ENCODE peak calls at places on chromosome 1, in four cellular contexts. One of them, this sample, is unnamed.
A peak's percentile ranks its signal among the peaks of the same experiment; 100 is the strongest.

GRCh38 chr1:167057297-167057688 is 32.9 kb downstream of the GPA33 start:
- DNase-seq in stomach: peak; percentile 52
- DNase-seq in CD8-positive, alpha-beta memory T cell: no peak
- DNase-seq in SK-N-SH: peak; percentile 50
- DNase-seq in this sample: no peak

GRCh38 chr1:79079770-79080169 is 73.2 kb upstream of the ADGRL4 start:
- DNase-seq in stomach: no peak
- DNase-seq in CD8-positive, alpha-beta memory T cell: no peak
- DNase-seq in SK-N-SH: no peak
- DNase-seq in this sample: no peak

GRCh38 chr1:53371851-53372250 is 44.0 kb upstream of the LRP8 start:
- DNase-seq in SK-N-SH: no peak
- DNase-seq in CD8-positive, alpha-beta memory T cell: no peak
- DNase-seq in stomach: no peak
- DNase-seq in this sample: peak; percentile 20

GRCh38 chr1:156896490-156897033 is 3.0 kb downstream of the PEAR1 start:
- DNase-seq in SK-N-SH: peak; percentile 46
- DNase-seq in stomach: no peak
- DNase-seq in CD8-positive, alpha-beta memory T cell: no peak
- DNase-seq in this sample: no peak

GRCh38 chr1:110032327-110032726 is 2.1 kb upstream of the STRIP1 start:
- DNase-seq in SK-N-SH: no peak
- DNase-seq in stomach: no peak
- DNase-seq in CD8-positive, alpha-beta memory T cell: no peak
- DNase-seq in this sample: no peak

GRCh38 chr1:160104520-160104885 is 6.1 kb upstream of the IGSF8 start:
- DNase-seq in CD8-positive, alpha-beta memory T cell: no peak
- DNase-seq in SK-N-SH: no peak
- DNase-seq in stomach: no peak
- DNase-seq in this sample: no peak

GRCh38 chr1:224828691-224829090 is 100.8 kb upstream of the DNAH14 start:
- DNase-seq in stomach: no peak
- DNase-seq in SK-N-SH: no peak
- DNase-seq in CD8-positive, alpha-beta memory T cell: no peak
- DNase-seq in this sample: no peak

GRCh38 chr1:205127646-205128045 is 5.9 kb upstream of the RBBP5 start:
- DNase-seq in SK-N-SH: no peak
- DNase-seq in CD8-positive, alpha-beta memory T cell: no peak
- DNase-seq in stomach: no peak
- DNase-seq in this sample: no peak

GRCh38 chr1:1510912-1511532 is 940 bp upstream of the ATAD3A start:
- DNase-seq in CD8-positive, alpha-beta memory T cell: peak; percentile 10
- DNase-seq in SK-N-SH: peak; percentile 52
- DNase-seq in stomach: no peak
- DNase-seq in this sample: no peak

GRCh38 chr1:48084826-48085225 is 87.6 kb upstream of the TRABD2B start:
- DNase-seq in stomach: no peak
- DNase-seq in SK-N-SH: no peak
- DNase-seq in CD8-positive, alpha-beta memory T cell: no peak
- DNase-seq in this sample: no peak

GRCh38 chr1:22169816-22170215 is 26.9 kb upstream of the WNT4 start:
- DNase-seq in CD8-positive, alpha-beta memory T cell: no peak
- DNase-seq in stomach: no peak
- DNase-seq in SK-N-SH: no peak
- DNase-seq in this sample: no peak

GRCh38 chr1:167463055-167463454 is 55.3 kb downstream of the CD247 start:
- DNase-seq in SK-N-SH: no peak
- DNase-seq in stomach: no peak
- DNase-seq in CD8-positive, alpha-beta memory T cell: no peak
- DNase-seq in this sample: no peak

GRCh38 chr1:115977481-115978258 is 1.4 kb downstream of the SLC22A15 start:
- DNase-seq in SK-N-SH: no peak
- DNase-seq in CD8-positive, alpha-beta memory T cell: no peak
- DNase-seq in stomach: no peak
- DNase-seq in this sample: peak; percentile 70

GRCh38 chr1:3511856-3512255 is 57.4 kb downstream of the ARHGEF16 start:
- DNase-seq in CD8-positive, alpha-beta memory T cell: no peak
- DNase-seq in stomach: no peak
- DNase-seq in SK-N-SH: no peak
- DNase-seq in this sample: no peak

GRCh38 chr1:204516180-204516879 is at the start of gene MDM4:
- DNase-seq in SK-N-SH: peak; percentile 92
- DNase-seq in stomach: peak; percentile 92
- DNase-seq in CD8-positive, alpha-beta memory T cell: peak; percentile 93
- DNase-seq in this sample: peak; percentile 95

GRCh38 chr1:44707112-44707881 is 23.7 kb downstream of the RNU5D-1 start:
- DNase-seq in stomach: no peak
- DNase-seq in CD8-positive, alpha-beta memory T cell: no peak
- DNase-seq in SK-N-SH: no peak
- DNase-seq in this sample: no peak

GRCh38 chr1:51729824-51730284 is 113.0 kb downstream of the OSBPL9 start:
- DNase-seq in CD8-positive, alpha-beta memory T cell: no peak
- DNase-seq in stomach: no peak
- DNase-seq in SK-N-SH: no peak
- DNase-seq in this sample: no peak

GRCh38 chr1:230366504-230366915 is 59.6 kb downstream of the PGBD5 start:
- DNase-seq in CD8-positive, alpha-beta memory T cell: no peak
- DNase-seq in stomach: no peak
- DNase-seq in SK-N-SH: no peak
- DNase-seq in this sample: no peak

GRCh38 chr1:191693797-191694196 is 464.5 kb upstream of the RGS18 start:
- DNase-seq in SK-N-SH: no peak
- DNase-seq in CD8-positive, alpha-beta memory T cell: no peak
- DNase-seq in stomach: no peak
- DNase-seq in this sample: no peak

GRCh38 chr1:244970236-244970652 is 105.9 kb upstream of the HNRNPU start:
- DNase-seq in stomach: peak; percentile 71
- DNase-seq in CD8-positive, alpha-beta memory T cell: no peak
- DNase-seq in SK-N-SH: peak; percentile 82
- DNase-seq in this sample: peak; percentile 93

GRCh38 chr1:96333522-96334235 is 387.9 kb upstream of the PTBP2 start:
- DNase-seq in stomach: no peak
- DNase-seq in SK-N-SH: no peak
- DNase-seq in CD8-positive, alpha-beta memory T cell: no peak
- DNase-seq in this sample: no peak

GRCh38 chr1:238589843-238590435 is 699.2 kb upstream of the ZP4 start:
- DNase-seq in CD8-positive, alpha-beta memory T cell: no peak
- DNase-seq in stomach: no peak
- DNase-seq in SK-N-SH: no peak
- DNase-seq in this sample: no peak

GRCh38 chr1:54095543-54096286 is 42.3 kb downstream of the TCEANC2 start:
- DNase-seq in CD8-positive, alpha-beta memory T cell: no peak
- DNase-seq in SK-N-SH: peak; percentile 41
- DNase-seq in stomach: no peak
- DNase-seq in this sample: no peak

GRCh38 chr1:236083650-236084385 is 18.9 kb upstream of the NID1 start:
- DNase-seq in SK-N-SH: no peak
- DNase-seq in CD8-positive, alpha-beta memory T cell: no peak
- DNase-seq in stomach: no peak
- DNase-seq in this sample: no peak

GRCh38 chr1:2311184-2312032 is 79.9 kb downstream of the MORN1 start:
- DNase-seq in SK-N-SH: no peak
- DNase-seq in CD8-positive, alpha-beta memory T cell: peak; percentile 57
- DNase-seq in stomach: peak; percentile 70
- DNase-seq in this sample: no peak

GRCh38 chr1:228927947-228928898 is 192.9 kb downstream of the RHOU start:
- DNase-seq in stomach: no peak
- DNase-seq in SK-N-SH: no peak
- DNase-seq in CD8-positive, alpha-beta memory T cell: no peak
- DNase-seq in this sample: no peak

GRCh38 chr1:240149488-240150094 is 57.9 kb downstream of the FMN2 start:
- DNase-seq in stomach: no peak
- DNase-seq in SK-N-SH: peak; percentile 39
- DNase-seq in CD8-positive, alpha-beta memory T cell: no peak
- DNase-seq in this sample: no peak

GRCh38 chr1:9717193-9718005 is 65.9 kb downstream of the PIK3CD start:
- DNase-seq in SK-N-SH: peak; percentile 65
- DNase-seq in stomach: peak; percentile 62
- DNase-seq in CD8-positive, alpha-beta memory T cell: peak; percentile 95
- DNase-seq in this sample: peak; percentile 86

GRCh38 chr1:208684192-208684591 is 440.0 kb upstream of the PLXNA2 start:
- DNase-seq in CD8-positive, alpha-beta memory T cell: no peak
- DNase-seq in stomach: no peak
- DNase-seq in SK-N-SH: no peak
- DNase-seq in this sample: no peak

GRCh38 chr1:9836632-9836960 is 12.8 kb upstream of the CLSTN1 start:
- DNase-seq in CD8-positive, alpha-beta memory T cell: no peak
- DNase-seq in stomach: no peak
- DNase-seq in SK-N-SH: no peak
- DNase-seq in this sample: peak; percentile 27

GRCh38 chr1:159752135-159752580 is 28.6 kb upstream of the DUSP23 start:
- DNase-seq in SK-N-SH: no peak
- DNase-seq in stomach: no peak
- DNase-seq in CD8-positive, alpha-beta memory T cell: no peak
- DNase-seq in this sample: peak; percentile 70

GRCh38 chr1:162627662-162628296 is 4.5 kb upstream of the DDR2 start:
- DNase-seq in SK-N-SH: no peak
- DNase-seq in stomach: no peak
- DNase-seq in CD8-positive, alpha-beta memory T cell: no peak
- DNase-seq in this sample: no peak

GRCh38 chr1:8965121-8965820 is 19.6 kb downstream of the CA6 start:
- DNase-seq in SK-N-SH: no peak
- DNase-seq in CD8-positive, alpha-beta memory T cell: no peak
- DNase-seq in stomach: no peak
- DNase-seq in this sample: no peak

DNA sequence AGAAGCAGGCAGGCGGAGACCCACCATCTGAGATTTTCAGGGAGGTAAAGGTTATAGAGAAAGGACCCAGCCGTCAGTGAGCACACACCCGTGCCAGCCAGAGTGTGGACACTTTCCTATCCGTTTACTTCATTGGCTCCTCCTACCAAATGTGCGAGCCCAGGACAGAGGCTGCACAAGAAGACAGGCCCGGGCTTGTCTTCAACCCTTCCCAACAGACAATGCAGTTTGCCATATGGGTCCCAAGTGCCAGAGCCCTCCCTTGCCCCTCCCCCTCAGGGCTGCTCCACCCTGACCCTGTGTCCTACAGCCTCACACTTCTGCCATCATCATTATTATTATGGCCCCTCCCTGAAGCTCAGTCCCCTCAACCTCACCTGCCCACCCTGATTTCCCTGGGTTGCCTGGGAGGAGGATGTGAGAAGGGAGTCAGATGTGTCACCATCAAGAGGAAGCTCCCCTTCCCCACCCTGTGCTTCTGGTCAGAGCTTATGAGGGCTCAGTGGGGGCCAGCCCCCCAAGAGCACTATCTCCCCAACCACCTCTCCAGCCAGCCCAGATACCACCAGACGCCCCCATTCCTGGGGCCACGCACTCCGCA is 9.4 kb downstream of the LAPTM5 start:
- DNase-seq in stomach: no peak
- DNase-seq in CD8-positive, alpha-beta memory T cell: no peak
- DNase-seq in SK-N-SH: no peak
- DNase-seq in this sample: no peak
- H3K4me1 ChIP-seq in stomach: peaks cover 8% of the 10 kb centered on the region
- H3K4me1 ChIP-seq in CD8-positive, alpha-beta memory T cell: peaks cover 99% of the 10 kb centered on the region
- H3K4me1 ChIP-seq in SK-N-SH: no peaks in the 10 kb centered on the region
- H3K4me1 ChIP-seq in this sample: peaks cover 68% of the 10 kb centered on the region

GRCh38 chr1:13585996-13586395 is 2.4 kb downstream of the PDPN start:
- DNase-seq in stomach: no peak
- DNase-seq in SK-N-SH: no peak
- DNase-seq in CD8-positive, alpha-beta memory T cell: no peak
- DNase-seq in this sample: no peak
- H3K27ac ChIP-seq in stomach: peak overlapping the region; percentile 82
- H3K27ac ChIP-seq in SK-N-SH: no peak overlapping the region
- H3K27ac ChIP-seq in CD8-positive, alpha-beta memory T cell: no peak overlapping the region
- H3K27ac ChIP-seq in this sample: no peak overlapping the region

GRCh38 chr1:247096112-247096511 is 8.0 kb downstream of the ZNF669 start:
- DNase-seq in SK-N-SH: no peak
- DNase-seq in stomach: no peak
- DNase-seq in CD8-positive, alpha-beta memory T cell: no peak
- DNase-seq in this sample: no peak
- H3K9me3 ChIP-seq in SK-N-SH: peaks cover 7% of the 10 kb centered on the region
- H3K9me3 ChIP-seq in stomach: peaks cover 5% of the 10 kb centered on the region
- H3K9me3 ChIP-seq in CD8-positive, alpha-beta memory T cell: peaks cover 36% of the 10 kb centered on the region
- H3K9me3 ChIP-seq in this sample: peaks cover 41% of the 10 kb centered on the region

GRCh38 chr1:39971138-39971537 is 16.2 kb downstream of the MFSD2A start:
- DNase-seq in CD8-positive, alpha-beta memory T cell: no peak
- DNase-seq in stomach: no peak
- DNase-seq in SK-N-SH: no peak
- DNase-seq in this sample: no peak
- H3K4me1 ChIP-seq in CD8-positive, alpha-beta memory T cell: no peaks in the 10 kb centered on the region
- H3K4me1 ChIP-seq in stomach: no peaks in the 10 kb centered on the region
- H3K4me1 ChIP-seq in SK-N-SH: no peaks in the 10 kb centered on the region
- H3K4me1 ChIP-seq in this sample: peaks cover 3% of the 10 kb centered on the region

GRCh38 chr1:25795955-25796806 is 3.8 kb upstream of the SELENON start:
- DNase-seq in CD8-positive, alpha-beta memory T cell: no peak
- DNase-seq in stomach: peak; percentile 70
- DNase-seq in SK-N-SH: no peak
- DNase-seq in this sample: peak; percentile 82

GRCh38 chr1:25797939-25798338 is 2.1 kb upstream of the SELENON start:
- DNase-seq in stomach: peak; percentile 63
- DNase-seq in SK-N-SH: peak; percentile 48
- DNase-seq in CD8-positive, alpha-beta memory T cell: no peak
- DNase-seq in this sample: peak; percentile 77

GRCh38 chr1:25798666-25799345 is 1.2 kb upstream of the SELENON start:
- DNase-seq in stomach: no peak
- DNase-seq in SK-N-SH: no peak
- DNase-seq in CD8-positive, alpha-beta memory T cell: no peak
- DNase-seq in this sample: no peak

GRCh38 chr1:25795227-25795626 is 4.8 kb upstream of the SELENON start:
- DNase-seq in CD8-positive, alpha-beta memory T cell: no peak
- DNase-seq in stomach: no peak
- DNase-seq in SK-N-SH: no peak
- DNase-seq in this sample: no peak

GRCh38 chr1:25796807-25797458 is 3.1 kb upstream of the SELENON start:
- DNase-seq in CD8-positive, alpha-beta memory T cell: peak; percentile 83
- DNase-seq in stomach: peak; percentile 91
- DNase-seq in SK-N-SH: peak; percentile 71
- DNase-seq in this sample: peak; percentile 93
- H3K27ac ChIP-seq in CD8-positive, alpha-beta memory T cell: peak overlapping the region; percentile 3
- H3K27ac ChIP-seq in stomach: peak overlapping the region; percentile 56
- H3K27ac ChIP-seq in SK-N-SH: no peak overlapping the region
- H3K27ac ChIP-seq in this sample: peak overlapping the region; percentile 44

DNA sequence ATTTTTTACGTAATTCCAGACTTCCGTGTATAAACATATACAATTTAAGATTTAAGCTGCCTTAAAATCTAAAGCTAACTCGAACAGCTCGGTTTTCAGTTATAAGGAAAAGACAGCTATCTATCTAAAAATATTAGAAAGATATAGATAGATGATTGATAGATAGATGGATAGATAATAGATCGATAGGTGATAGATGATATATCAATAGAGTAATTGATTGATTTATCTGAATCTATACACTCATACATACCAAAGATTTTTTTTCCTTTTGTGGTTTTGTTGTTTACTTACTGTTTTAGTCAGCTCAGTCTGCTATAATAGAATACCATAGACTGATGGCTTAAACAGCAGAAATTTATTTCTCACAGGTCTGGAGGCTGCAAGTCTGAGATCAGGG is 278.5 kb upstream of the PLD5 start:
- DNase-seq in CD8-positive, alpha-beta memory T cell: no peak
- DNase-seq in SK-N-SH: no peak
- DNase-seq in stomach: no peak
- DNase-seq in this sample: no peak
- H3K9me3 ChIP-seq in CD8-positive, alpha-beta memory T cell: no peaks in the 10 kb centered on the region
- H3K9me3 ChIP-seq in SK-N-SH: no peaks in the 10 kb centered on the region
- H3K9me3 ChIP-seq in stomach: no peaks in the 10 kb centered on the region
- H3K9me3 ChIP-seq in this sample: no peaks in the 10 kb centered on the region

This sample was measured in upper lobe of right lung.